ENCODE peak calls at places on chromosomes 11 and 22, in four cellular contexts. O is upper lobe of left lung, D is cardiac fibroblast, J is brain microvascular endothelial cell. K is an unnamed sample.

GRCh38 chr11:2526808-2527381 is 82.1 kb downstream of the KCNQ1 start:
- DNase-seq in O (peak), D (no peak), J (no peak), K (no peak)

GRCh38 chr11:68213555-68214172 is 568 bp upstream of the KMT5B start:
- DNase-seq in O (peak), D (peak), J (peak), K (peak)

GRCh38 chr11:121488145-121488544 is 35.4 kb upstream of the SORL1-AS1 start:
- DNase-seq in O (no peak), D (no peak), J (no peak), K (no peak)

GRCh38 chr11:69594481-69594880 is 46.5 kb upstream of the CCND1 start:
- DNase-seq in O (no peak), D (no peak), J (no peak), K (no peak)

GRCh38 chr11:32438883-32439487 is 3.6 kb upstream of the WT1 start:
- DNase-seq in O (peak), D (peak), J (no peak), K (no peak)

GRCh38 chr22:17164392-17165024 is 5.4 kb upstream of the HDHD5 start:
- DNase-seq in O (no peak), D (peak), J (no peak), K (no peak)

GRCh38 chr11:129724866-129725265 is 90.8 kb upstream of the TMEM45B start:
- DNase-seq in O (no peak), D (no peak), J (no peak), K (no peak)

GRCh38 chr11:100930185-100930778 is 199.3 kb downstream of the PGR start:
- DNase-seq in O (no peak), D (peak), J (peak), K (peak)

GRCh38 chr11:102111787-102112653 is 1.8 kb downstream of the YAP1 start:
- DNase-seq in O (no peak), D (peak), J (peak), K (peak)

GRCh38 chr11:120172921-120173705 is 35.2 kb upstream of the TRIM29 start:
- DNase-seq in O (no peak), D (no peak), J (no peak), K (no peak)

GRCh38 chr22:46902436-46902835 is 140.0 kb downstream of the TBC1D22A start:
- DNase-seq in O (no peak), D (no peak), J (no peak), K (no peak)

GRCh38 chr22:24427500-24428164 is at the start of gene ADORA2A:
- DNase-seq in O (peak), D (no peak), J (no peak), K (no peak)

GRCh38 chr11:117180020-117180419 is 1.5 kb downstream of the SIDT2 start:
- DNase-seq in O (no peak), D (peak), J (no peak), K (peak)

GRCh38 chr11:10488581-10489443 is 33.7 kb downstream of the AMPD3 start:
- DNase-seq in O (no peak), D (no peak), J (no peak), K (no peak)

GRCh38 chr11:111733655-111734088 is 32.5 kb downstream of the PPP2R1B start:
- DNase-seq in O (peak), D (no peak), J (no peak), K (peak)

GRCh38 chr22:37208401-37209139 is 3.7 kb downstream of the SSTR3 start:
- DNase-seq in O (no peak), D (no peak), J (no peak), K (no peak)

GRCh38 chr11:130738618-130739017 is 177.7 kb downstream of the SNX19 start:
- DNase-seq in O (no peak), D (no peak), J (peak), K (peak)

GRCh38 chr22:25030636-25031035 is 78.1 kb downstream of the KIAA1671 start:
- DNase-seq in O (no peak), D (no peak), J (no peak), K (peak)

GRCh38 chr11:17572791-17573460 is 25.9 kb downstream of the OTOG start:
- DNase-seq in O (peak), D (no peak), J (no peak), K (no peak)

GRCh38 chr11:23688835-23689234 is 808.0 kb upstream of the LUZP2 start:
- DNase-seq in O (no peak), D (peak), J (peak), K (peak)

GRCh38 chr11:64531906-64532312 is 59.1 kb upstream of the SLC22A12 start:
- DNase-seq in O (no peak), D (no peak), J (no peak), K (no peak)

GRCh38 chr11:37372667-37373066 is 774.6 kb upstream of the RAG2 start:
- DNase-seq in O (no peak), D (no peak), J (no peak), K (no peak)

GRCh38 chr11:37370817-37371216 is 772.8 kb upstream of the RAG2 start:
- DNase-seq in O (no peak), D (no peak), J (peak), K (no peak)

GRCh38 chr11:37371346-37371970 is 773.4 kb upstream of the RAG2 start:
- DNase-seq in O (no peak), D (no peak), J (no peak), K (no peak)
- H3K4me3 ChIP-seq in O (no peak), D (no peak), J (no peak), K (no peak)

GRCh38 chr11:36702330-36703054 is 104.5 kb upstream of the RAG2 start:
- DNase-seq in O (no peak), D (peak), J (peak), K (peak)
- TF ChIP-seq CTCF in O (peak), D (peak), J (peak), K (peak)

GRCh38 chr11:128103278-128103873 is 484.0 kb downstream of the ETS1 start:
- DNase-seq in O (no peak), D (no peak), J (no peak), K (no peak)

GRCh38 chr11:128105950-128106349 is 481.4 kb downstream of the ETS1 start:
- DNase-seq in O (no peak), D (no peak), J (no peak), K (no peak)

GRCh38 chr11:128105511-128105910 is 481.8 kb downstream of the ETS1 start:
- DNase-seq in O (no peak), D (no peak), J (no peak), K (no peak)
- H3K4me3 ChIP-seq in O (no peak), D (no peak), J (no peak), K (no peak)

GRCh38 chr22:42353883-42354727 is 78.1 kb downstream of the NFAM1 start:
- DNase-seq in O (no peak), D (no peak), J (no peak), K (peak)
- TF ChIP-seq CTCF in O (no peak), D (no peak), J (no peak), K (peak)

DNA sequence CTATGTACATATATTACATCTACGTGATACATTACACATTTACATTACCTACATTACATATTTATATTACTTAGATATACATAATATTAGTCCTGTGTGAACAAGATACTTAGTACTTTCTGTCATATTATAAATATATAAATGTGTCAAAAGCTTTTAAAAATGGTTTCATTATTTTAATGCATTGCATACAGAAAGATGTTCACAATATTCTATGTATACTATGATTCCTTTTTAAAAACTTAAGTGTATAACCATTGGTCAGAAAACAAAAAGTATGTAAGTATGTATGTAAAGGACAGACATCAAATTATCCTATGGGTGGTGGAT is 647 bp upstream of the ZW10 start:
- DNase-seq in O (no peak), D (no peak), J (no peak), K (no peak)
- H3K4me3 ChIP-seq in O (peak), D (peak), J (peak), K (peak)

K was measured in AG10803.